ENCODE peak calls at places on chromosomes 3 and 15, in eight cellular contexts. Z is activated T-cell treated with anti-CD3 and anti-CD28 coated beads, Interleukin-2, amount 50 U/mL, for 72 hours; Q is CD4-positive, CD25-positive, alpha-beta regulatory T cell; U is stimulated activated effector memory CD8-positive, alpha-beta T cell treated with anti-CD3 and anti-CD28 coated beads, Interleukin-12 subunit alpha, Interleukin-12 subunit beta, amount 100 ng/mL, for 72 hours; G is natural killer cell; W is upper lobe of right lung; K is heart left ventricle; C is activated naive CD4-positive, alpha-beta T cell treated with anti-CD3 and anti-CD28 coated beads, Interleukin-2, amount 50 U/mL, for 72 hours. P is an unnamed sample.

GRCh38 chr15:76330281-76330680 is 6.3 kb upstream of the ISL2 start:
- ATAC-seq in Z (no peak), Q (no peak), U (no peak), G (no peak), W (peak), K (peak), C (no peak), P (no peak)

GRCh38 chr15:33158359-33158758 is 36.2 kb downstream of the FMN1 start:
- ATAC-seq in Z (no peak), Q (no peak), U (no peak), G (no peak), W (peak), K (peak), C (no peak), P (no peak)

GRCh38 chr15:65805019-65805738 is 13.1 kb upstream of the DENND4A start:
- ATAC-seq in Z (peak), Q (no peak), U (peak), G (peak), W (peak), K (no peak), C (peak), P (peak)

GRCh38 chr15:84791763-84792162 is 25.4 kb upstream of the ALPK3 start:
- ATAC-seq in Z (no peak), Q (no peak), U (no peak), G (no peak), W (no peak), K (no peak), C (no peak), P (no peak)

GRCh38 chr3:157134620-157135191 is 25.2 kb downstream of the CCNL1 start:
- ATAC-seq in Z (peak), Q (peak), U (peak), G (no peak), W (peak), K (peak), C (peak), P (peak)

GRCh38 chr3:33687406-33688010 is 30.5 kb downstream of the CLASP2 start:
- ATAC-seq in Z (no peak), Q (no peak), U (no peak), G (no peak), W (no peak), K (no peak), C (no peak), P (no peak)

GRCh38 chr3:183895774-183896173 is 11.1 kb upstream of the PARL start:
- ATAC-seq in Z (no peak), Q (no peak), U (no peak), G (no peak), W (peak), K (peak), C (no peak), P (no peak)

GRCh38 chr3:125022186-125022585 is 33.6 kb downstream of the HEG1 start:
- ATAC-seq in Z (no peak), Q (no peak), U (no peak), G (no peak), W (no peak), K (no peak), C (no peak), P (no peak)

GRCh38 chr15:89004726-89005030 is 83.6 kb upstream of the ABHD2 start:
- ATAC-seq in Z (no peak), Q (no peak), U (no peak), G (no peak), W (no peak), K (no peak), C (no peak), P (no peak)

GRCh38 chr15:77630956-77631789 is 1.5 kb downstream of the LINGO1 start:
- ATAC-seq in Z (no peak), Q (no peak), U (no peak), G (no peak), W (no peak), K (peak), C (no peak), P (no peak)

GRCh38 chr15:84684092-84684491 is 26.1 kb upstream of the NMB start:
- ATAC-seq in Z (no peak), Q (no peak), U (no peak), G (no peak), W (peak), K (no peak), C (no peak), P (no peak)

GRCh38 chr15:91032919-91033803 is 10.8 kb upstream of the VPS33B start:
- ATAC-seq in Z (peak), Q (peak), U (peak), G (peak), W (peak), K (peak), C (peak), P (peak)

GRCh38 chr3:29389362-29389761 is 108.5 kb downstream of the RBMS3 start:
- ATAC-seq in Z (no peak), Q (no peak), U (no peak), G (no peak), W (no peak), K (no peak), C (no peak), P (no peak)

GRCh38 chr3:188391597-188391996 is 237.6 kb downstream of the LPP start:
- ATAC-seq in Z (peak), Q (no peak), U (peak), G (no peak), W (no peak), K (no peak), C (peak), P (peak)

GRCh38 chr15:41284425-41285177 is 47.8 kb downstream of the OIP5 start:
- ATAC-seq in Z (no peak), Q (no peak), U (no peak), G (no peak), W (no peak), K (peak), C (no peak), P (no peak)

GRCh38 chr15:84715442-84716035 is 400 bp downstream of the SEC11A start:
- ATAC-seq in Z (peak), Q (no peak), U (peak), G (no peak), W (peak), K (peak), C (peak), P (peak)

GRCh38 chr3:149790265-149790664 is 2.1 kb downstream of the ANKUB1 start:
- ATAC-seq in Z (no peak), Q (no peak), U (no peak), G (no peak), W (no peak), K (no peak), C (no peak), P (no peak)

GRCh38 chr15:98893407-98893806 is 114.2 kb downstream of the PGPEP1L start:
- ATAC-seq in Z (no peak), Q (no peak), U (no peak), G (no peak), W (no peak), K (no peak), C (no peak), P (no peak)

GRCh38 chr3:186108106-186108940 is 566 bp downstream of the ETV5 start:
- ATAC-seq in Z (no peak), Q (no peak), U (peak), G (no peak), W (peak), K (peak), C (no peak), P (no peak)

GRCh38 chr3:130854208-130854864 is 39.5 kb upstream of the ATP2C1 start:
- ATAC-seq in Z (no peak), Q (no peak), U (no peak), G (no peak), W (no peak), K (no peak), C (no peak), P (no peak)

GRCh38 chr3:37926611-37927010 is 64.0 kb upstream of the VILL start:
- ATAC-seq in Z (no peak), Q (no peak), U (no peak), G (no peak), W (no peak), K (no peak), C (no peak), P (no peak)

GRCh38 chr15:40106203-40107161 is 2.2 kb downstream of the BMF start:
- ATAC-seq in Z (peak), Q (no peak), U (peak), G (no peak), W (peak), K (peak), C (peak), P (peak)

P was measured in activated T-helper 17 cell treated with anti-CD3 and anti-CD28 coated beads, Interleukin-2, amount 50 U/mL, for 72 hours.